ENCODE peak calls at places on chromosomes 2 and 18, in four cellular contexts. B is uterus, D is GM12878, O is tibial nerve. Q is an unnamed sample.

GRCh38 chr2:71995067-71995665 is 152.5 kb downstream of the CYP26B1 start:
- DNase-seq in B (no peak), D (no peak), O (no peak), Q (no peak)

GRCh38 chr2:170714156-170715061 is 728 bp upstream of the SP5 start:
- DNase-seq in B (peak), D (no peak), O (peak), Q (peak)

GRCh38 chr18:46497129-46497528 is 159.9 kb downstream of the LOXHD1 start:
- DNase-seq in B (no peak), D (no peak), O (no peak), Q (no peak)

GRCh38 chr18:13178197-13178596 is 40.4 kb upstream of the LDLRAD4 start:
- DNase-seq in B (no peak), D (no peak), O (no peak), Q (no peak)

GRCh38 chr2:102547462-102547861 is 71.9 kb upstream of the SLC9A2 start:
- DNase-seq in B (no peak), D (no peak), O (no peak), Q (no peak)

GRCh38 chr18:13746636-13747035 is 20.2 kb downstream of the RNMT start:
- DNase-seq in B (no peak), D (no peak), O (no peak), Q (no peak)

GRCh38 chr2:32864337-32864736 is 82.4 kb upstream of the LTBP1 start:
- DNase-seq in B (no peak), D (no peak), O (no peak), Q (no peak)

GRCh38 chr2:233489143-233489542 is 77.4 kb downstream of the USP40 start:
- DNase-seq in B (no peak), D (no peak), O (no peak), Q (no peak)

GRCh38 chr18:10245517-10246175 is 208.8 kb upstream of the APCDD1 start:
- DNase-seq in B (peak), D (no peak), O (no peak), Q (no peak)

GRCh38 chr2:227373389-227373788 is 5.7 kb downstream of the TM4SF20 start:
- DNase-seq in B (no peak), D (no peak), O (no peak), Q (no peak)

GRCh38 chr2:177165731-177166711 is 46.6 kb upstream of the HNRNPA3 start:
- DNase-seq in B (no peak), D (peak), O (no peak), Q (no peak)

GRCh38 chr2:237570776-237571335 is 4.5 kb downstream of the PRLH start:
- DNase-seq in B (no peak), D (no peak), O (no peak), Q (no peak)

GRCh38 chr2:241799522-241800197 is 9.3 kb upstream of the NEU4 start:
- DNase-seq in B (no peak), D (no peak), O (peak), Q (no peak)

GRCh38 chr18:24023185-24023814 is 8.7 kb downstream of the TTC39C start:
- DNase-seq in B (no peak), D (no peak), O (no peak), Q (no peak)

GRCh38 chr2:237901932-237902846 is 42.8 kb downstream of the RAMP1 start:
- DNase-seq in B (peak), D (no peak), O (no peak), Q (no peak)

GRCh38 chr18:57029761-57030160 is 117.1 kb upstream of the BOD1L2 start:
- DNase-seq in B (no peak), D (no peak), O (no peak), Q (no peak)

GRCh38 chr2:120669121-120669952 is 66.3 kb upstream of the GLI2 start:
- DNase-seq in B (no peak), D (no peak), O (no peak), Q (peak)

GRCh38 chr2:146455325-146455724 is 1389.5 kb upstream of the ACVR2A start:
- DNase-seq in B (no peak), D (no peak), O (no peak), Q (no peak)

GRCh38 chr2:1481406-1482252 is 68.4 kb downstream of the TPO start:
- DNase-seq in B (no peak), D (no peak), O (no peak), Q (no peak)

GRCh38 chr18:524496-524895 is 24.0 kb upstream of the COLEC12 start:
- DNase-seq in B (peak), D (no peak), O (no peak), Q (no peak)

GRCh38 chr18:25832008-25832604 is 258.3 kb downstream of the SS18 start:
- DNase-seq in B (no peak), D (no peak), O (peak), Q (peak)

GRCh38 chr2:46029332-46029811 is 267.8 kb upstream of the EPAS1 start:
- DNase-seq in B (no peak), D (no peak), O (no peak), Q (no peak)

GRCh38 chr18:54260376-54261072 is 8.8 kb upstream of the POLI start:
- DNase-seq in B (no peak), D (no peak), O (no peak), Q (no peak)

GRCh38 chr18:77067315-77068061 is 65.1 kb downstream of the MBP start:
- DNase-seq in B (peak), D (peak), O (no peak), Q (peak)

GRCh38 chr18:26511339-26512071 is 36.8 kb downstream of the KCTD1 start:
- DNase-seq in B (no peak), D (no peak), O (no peak), Q (no peak)

GRCh38 chr2:161078211-161078539 is 82.1 kb upstream of the TANK start:
- DNase-seq in B (no peak), D (no peak), O (no peak), Q (no peak)

GRCh38 chr2:121579326-121579725 is 48.6 kb downstream of the RNU4ATAC start:
- DNase-seq in B (no peak), D (no peak), O (no peak), Q (no peak)

GRCh38 chr2:1407950-1408695 is 5.1 kb upstream of the TPO start:
- DNase-seq in B (no peak), D (no peak), O (no peak), Q (no peak)

GRCh38 chr2:165610591-165611029 is 141.1 kb downstream of the CSRNP3 start:
- DNase-seq in B (no peak), D (no peak), O (no peak), Q (no peak)

GRCh38 chr18:26656401-26656943 is 108.1 kb upstream of the KCTD1 start:
- DNase-seq in B (no peak), D (no peak), O (no peak), Q (no peak)

GRCh38 chr18:5894613-5895299 is 566 bp downstream of the TMEM200C start:
- DNase-seq in B (no peak), D (no peak), O (no peak), Q (no peak)

GRCh38 chr18:53796042-53796729 is 428.3 kb downstream of the MBD2 start:
- DNase-seq in B (no peak), D (no peak), O (peak), Q (no peak)

GRCh38 chr18:46642561-46642960 is 14.5 kb downstream of the LOXHD1 start:
- DNase-seq in B (no peak), D (no peak), O (no peak), Q (no peak)

GRCh38 chr2:38074775-38075435 is 1.0 kb downstream of the CYP1B1 start:
- DNase-seq in B (no peak), D (no peak), O (no peak), Q (no peak)

GRCh38 chr2:219252084-219252483 is 959 bp upstream of the TUBA4B start:
- DNase-seq in B (no peak), D (no peak), O (no peak), Q (peak)

GRCh38 chr2:150204449-150204848 is 283.0 kb downstream of the RND3 start:
- DNase-seq in B (no peak), D (no peak), O (no peak), Q (no peak)

GRCh38 chr18:76824754-76825153 is 2.4 kb downstream of the ZNF236 start:
- DNase-seq in B (no peak), D (no peak), O (no peak), Q (no peak)

GRCh38 chr2:42663828-42664227 is 95.4 kb downstream of the MTA3 start:
- DNase-seq in B (no peak), D (no peak), O (no peak), Q (no peak)

DNA sequence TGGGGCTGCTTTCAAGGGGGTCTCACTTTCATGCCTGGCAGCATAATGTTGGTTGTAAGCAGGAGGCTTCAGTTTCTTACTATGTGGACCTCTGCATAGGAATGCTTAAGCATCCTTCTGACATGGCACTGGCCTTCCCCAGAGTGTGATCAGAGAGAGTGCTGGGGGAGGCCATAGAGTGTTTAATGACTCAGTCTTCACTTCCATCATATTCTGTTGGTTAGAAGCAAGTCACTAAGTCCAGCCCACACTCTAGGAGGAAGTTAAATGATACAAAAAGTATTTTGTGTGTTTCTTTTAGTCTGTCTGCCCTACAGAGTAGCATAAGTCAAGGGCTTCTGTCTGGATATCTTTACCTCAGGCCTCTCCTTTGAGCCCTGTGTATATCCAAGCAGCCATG is 64.9 kb downstream of the GALNT1 start:
- DNase-seq in B (no peak), D (no peak), O (no peak), Q (no peak)
- TF ChIP-seq POLR2A in B (no peak), D (no peak), O (no peak), Q (no peak)

GRCh38 chr2:101125799-101126198 is 25.4 kb downstream of the TBC1D8 start:
- DNase-seq in B (no peak), D (no peak), O (no peak), Q (no peak)

GRCh38 chr2:101125374-101125773 is 25.8 kb downstream of the TBC1D8 start:
- DNase-seq in B (no peak), D (no peak), O (no peak), Q (no peak)

GRCh38 chr2:101124684-101125366 is 26.4 kb downstream of the TBC1D8 start:
- DNase-seq in B (peak), D (no peak), O (peak), Q (peak)

GRCh38 chr2:101121174-101121573 is 30.0 kb downstream of the TBC1D8 start:
- DNase-seq in B (no peak), D (no peak), O (no peak), Q (peak)

GRCh38 chr2:101124061-101124460 is 27.1 kb downstream of the TBC1D8 start:
- DNase-seq in B (no peak), D (no peak), O (no peak), Q (no peak)
- TF ChIP-seq POLR2A in B (no peak), D (no peak), O (no peak), Q (no peak)

GRCh38 chr2:231185050-231185725 is 13.2 kb upstream of the ARMC9 start:
- DNase-seq in B (no peak), D (no peak), O (no peak), Q (peak)

GRCh38 chr2:231184319-231184718 is 14.1 kb upstream of the ARMC9 start:
- DNase-seq in B (no peak), D (no peak), O (no peak), Q (no peak)

GRCh38 chr2:231183851-231184250 is 14.6 kb upstream of the ARMC9 start:
- DNase-seq in B (no peak), D (no peak), O (no peak), Q (peak)

GRCh38 chr2:231181848-231182247 is 16.6 kb upstream of the ARMC9 start:
- DNase-seq in B (no peak), D (peak), O (no peak), Q (peak)

GRCh38 chr2:231182500-231182899 is 15.9 kb upstream of the ARMC9 start:
- DNase-seq in B (no peak), D (no peak), O (no peak), Q (peak)
- TF ChIP-seq POLR2A in B (no peak), D (no peak), O (no peak), Q (no peak)

DNA sequence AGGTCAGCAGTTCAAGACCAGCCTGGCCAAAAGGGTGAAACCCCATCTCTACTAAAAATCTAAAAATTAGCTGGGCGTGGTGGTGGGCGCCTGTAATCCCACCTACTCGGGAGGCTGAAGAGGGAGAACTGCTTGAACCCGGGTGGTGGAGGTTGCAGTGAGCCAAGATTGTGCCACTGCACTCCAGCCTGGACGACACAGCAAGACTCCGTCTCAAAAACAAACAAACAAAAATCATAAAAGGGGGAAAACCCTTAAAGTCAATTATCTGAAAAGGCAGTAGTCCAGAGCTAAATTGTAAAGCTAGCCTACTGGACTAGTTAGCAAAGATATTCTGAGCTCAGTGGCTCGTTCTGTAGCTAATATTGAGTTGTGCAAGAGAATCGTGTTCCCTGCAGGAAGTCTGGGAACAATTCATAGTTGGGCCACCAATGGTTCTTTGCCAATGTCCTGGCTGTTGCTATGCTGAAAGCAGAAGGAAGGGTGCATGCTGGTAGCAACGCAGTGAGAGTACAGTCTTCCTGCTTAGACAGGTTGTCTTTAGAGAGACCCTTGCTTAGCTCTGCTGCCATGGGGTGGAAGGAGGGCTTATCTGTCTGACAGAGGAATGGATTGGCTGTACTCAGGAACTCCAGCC is 4.3 kb downstream of the TGOLN2 start:
- DNase-seq in B (no peak), D (no peak), O (no peak), Q (no peak)
- TF ChIP-seq POLR2A in B (no peak), D (no peak), O (no peak), Q (no peak)

GRCh38 chr18:31679806-31680793 is 4.3 kb downstream of the B4GALT6 start:
- DNase-seq in B (no peak), D (no peak), O (no peak), Q (no peak)

GRCh38 chr18:31680836-31681568 is 3.4 kb downstream of the B4GALT6 start:
- DNase-seq in B (no peak), D (no peak), O (no peak), Q (no peak)

GRCh38 chr18:31678425-31678824 is 6.0 kb downstream of the B4GALT6 start:
- DNase-seq in B (no peak), D (no peak), O (no peak), Q (no peak)

GRCh38 chr18:31677592-31677991 is 6.8 kb downstream of the B4GALT6 start:
- DNase-seq in B (no peak), D (no peak), O (no peak), Q (no peak)

DNA sequence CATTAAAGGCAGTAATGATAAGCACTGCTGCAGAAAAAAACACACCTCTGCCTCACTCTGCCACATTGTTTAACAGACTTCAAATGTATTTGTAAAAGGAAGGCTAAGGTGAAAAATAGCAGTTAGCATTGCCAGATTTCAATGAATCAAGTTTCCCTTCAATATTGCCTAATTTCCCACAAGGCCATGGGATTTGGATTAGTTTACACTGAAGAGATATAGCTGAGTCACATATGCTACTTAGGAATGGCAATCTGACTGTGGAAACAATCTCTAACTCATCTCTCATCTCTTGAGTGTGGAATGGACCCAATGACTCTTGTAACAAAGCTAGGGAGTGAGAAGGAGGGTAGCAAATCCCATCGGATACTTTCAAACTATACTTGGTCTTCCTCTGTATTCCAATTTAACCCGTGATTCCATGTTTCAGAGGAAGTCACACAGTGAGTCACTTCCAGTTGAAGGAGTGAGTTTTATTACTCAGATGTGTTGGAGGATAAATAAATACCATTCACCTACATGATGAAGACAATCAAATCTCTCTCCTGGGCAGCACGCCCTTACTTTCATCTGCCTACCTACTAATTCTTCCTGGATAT is 5.1 kb downstream of the B4GALT6 start:
- DNase-seq in B (no peak), D (no peak), O (no peak), Q (no peak)
- TF ChIP-seq POLR2A in B (no peak), D (no peak), O (no peak), Q (no peak)

GRCh38 chr18:2656237-2657042 is 914 bp downstream of the SMCHD1 start:
- DNase-seq in B (peak), D (no peak), O (no peak), Q (peak)
- TF ChIP-seq POLR2A in B (no peak), D (no peak), O (no peak), Q (no peak)

DNA sequence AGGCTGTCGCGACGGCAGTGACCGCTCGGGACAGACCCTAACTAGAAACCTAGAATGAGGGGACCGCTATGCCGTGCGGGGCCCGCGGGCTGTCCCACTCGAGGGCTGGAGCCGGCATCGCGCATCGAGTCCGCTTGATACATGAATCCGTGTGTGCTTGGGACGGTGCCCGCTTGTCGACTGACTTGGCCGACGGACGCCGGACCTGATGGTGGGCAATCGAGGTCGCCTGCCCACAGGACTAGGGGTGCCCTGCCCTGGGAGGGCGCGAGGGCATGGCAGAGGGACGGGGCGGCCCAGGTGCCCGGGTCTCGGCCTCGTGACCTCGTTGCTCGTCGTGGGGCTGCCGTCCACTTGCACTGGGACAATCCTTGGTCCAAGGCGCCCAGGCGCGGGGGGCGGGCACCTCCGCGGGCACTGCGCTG is 688 bp upstream of the PTMA start:
- DNase-seq in B (peak), D (no peak), O (peak), Q (no peak)
- TF ChIP-seq POLR2A in B (peak), D (no peak), O (peak), Q (no peak)

GRCh38 chr18:48486762-48487161 is 52.1 kb upstream of the CTIF start:
- DNase-seq in B (no peak), D (no peak), O (no peak), Q (no peak)

GRCh38 chr18:48490641-48491040 is 48.2 kb upstream of the CTIF start:
- DNase-seq in B (peak), D (no peak), O (no peak), Q (no peak)

GRCh38 chr18:48485828-48486405 is 52.9 kb upstream of the CTIF start:
- DNase-seq in B (no peak), D (no peak), O (no peak), Q (no peak)

GRCh38 chr18:48492880-48493279 is 46.0 kb upstream of the CTIF start:
- DNase-seq in B (no peak), D (no peak), O (no peak), Q (no peak)

DNA sequence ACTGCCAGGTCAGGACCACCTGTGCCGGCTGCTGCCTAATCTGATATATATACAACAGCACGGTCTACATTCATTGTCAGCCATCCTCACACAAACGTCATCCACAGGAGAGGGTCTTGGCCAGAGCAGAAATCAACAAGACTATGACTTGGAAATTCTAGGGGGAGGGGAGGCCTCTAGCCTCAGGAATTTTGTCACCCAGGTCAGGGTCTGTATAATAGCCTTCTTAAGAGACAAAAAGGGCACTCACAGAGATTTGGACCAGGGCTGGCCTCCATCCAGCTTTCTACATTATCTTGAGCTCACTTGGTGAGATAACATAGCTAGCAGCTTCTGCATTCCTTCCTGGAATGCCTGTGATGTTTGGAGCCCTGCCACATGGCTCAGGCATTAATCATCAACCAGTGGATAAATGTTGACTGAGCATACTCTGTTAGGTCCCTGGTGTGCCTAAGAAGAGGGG is 50.4 kb upstream of the CTIF start:
- DNase-seq in B (peak), D (no peak), O (no peak), Q (peak)
- TF ChIP-seq POLR2A in B (no peak), D (no peak), O (no peak), Q (no peak)